ENCODE peak calls at places on chromosomes 5 and 9, in ten cellular contexts. Z is IMR-90, Q is body of pancreas, L is A549, A is bronchial epithelial cell, S is tibial nerve, D is spleen, Y is coronary artery, W is foreskin fibroblast, I is heart left ventricle. V is an unnamed sample.

GRCh38 chr5:9716838-9717281 is 86.7 kb upstream of the TAS2R1 start:
- DNase-seq in Y (no peak), Z (peak), W (peak), Q (no peak), S (no peak), I (no peak), A (peak), L (no peak), D (no peak), V (peak)

GRCh38 chr9:16730162-16730561 is 140.3 kb downstream of the BNC2 start:
- DNase-seq in D (no peak), W (no peak), I (no peak), Q (no peak), S (no peak), L (no peak), Z (no peak), A (no peak), Y (no peak), V (no peak)

GRCh38 chr5:8429778-8430758 is 561.1 kb downstream of the MTRR start:
- DNase-seq in D (no peak), S (no peak), I (no peak), Q (no peak), A (no peak), Y (no peak), L (no peak), Z (no peak), W (no peak), V (no peak)

GRCh38 chr5:169861433-169861832 is 118.9 kb downstream of the INSYN2B start:
- DNase-seq in A (no peak), Z (peak), Q (no peak), I (no peak), D (no peak), W (no peak), L (no peak), Y (no peak), S (no peak), V (no peak)

GRCh38 chr9:104078596-104078995 is 15.5 kb upstream of the SMC2 start:
- DNase-seq in S (no peak), Z (no peak), L (no peak), A (no peak), Q (no peak), D (no peak), I (no peak), W (no peak), Y (no peak), V (no peak)

GRCh38 chr5:95403996-95404395 is 12.8 kb downstream of the FAM81B start:
- DNase-seq in D (no peak), S (no peak), Z (no peak), W (no peak), L (no peak), Y (no peak), Q (no peak), A (peak), I (no peak), V (no peak)

GRCh38 chr5:41156739-41157138 is 56.6 kb downstream of the C6 start:
- DNase-seq in A (peak), S (no peak), Q (no peak), D (no peak), L (no peak), W (peak), I (no peak), Y (no peak), Z (peak), V (peak)

GRCh38 chr5:178314066-178314660 is 81.6 kb upstream of the PHYKPL start:
- DNase-seq in L (no peak), S (no peak), W (no peak), I (no peak), Y (peak), D (peak), A (no peak), Z (no peak), Q (no peak), V (no peak)

GRCh38 chr9:13388157-13388556 is 108.7 kb upstream of the MPDZ start:
- DNase-seq in L (no peak), Q (no peak), W (peak), I (peak), Y (no peak), S (no peak), Z (no peak), A (no peak), D (no peak), V (peak)

GRCh38 chr5:91132552-91132951 is 250.6 kb downstream of the ARRDC3 start:
- DNase-seq in D (no peak), S (no peak), A (peak), L (no peak), I (no peak), W (no peak), Z (no peak), Y (no peak), Q (no peak), V (no peak)

GRCh38 chr5:145981612-145982571 is 45.5 kb downstream of the SH3RF2 start:
- DNase-seq in D (no peak), Q (no peak), A (peak), Z (no peak), Y (no peak), W (no peak), I (no peak), S (no peak), L (no peak), V (no peak)

GRCh38 chr9:93301291-93301811 is 117.4 kb downstream of the WNK2 start:
- DNase-seq in A (no peak), I (no peak), Z (no peak), D (peak), L (no peak), W (no peak), Y (peak), Q (peak), S (no peak), V (no peak)

GRCh38 chr9:13295556-13295955 is 16.1 kb upstream of the MPDZ start:
- DNase-seq in A (peak), D (no peak), Y (no peak), Z (no peak), Q (no peak), I (no peak), L (no peak), S (no peak), W (no peak), V (no peak)

GRCh38 chr5:134468921-134469400 is 56.5 kb upstream of the JADE2 start:
- DNase-seq in A (no peak), Y (no peak), Z (no peak), S (no peak), Q (no peak), L (no peak), I (no peak), W (no peak), D (peak), V (no peak)

GRCh38 chr5:71586052-71586940 is 844 bp upstream of the MCCC2 start:
- DNase-seq in A (no peak), Y (no peak), S (no peak), D (no peak), L (no peak), I (no peak), Q (no peak), Z (peak), W (no peak), V (no peak)

GRCh38 chr9:136018257-136019031 is 57.3 kb upstream of the UBAC1 start:
- DNase-seq in I (no peak), Y (no peak), L (no peak), D (peak), W (no peak), Z (no peak), A (no peak), Q (peak), S (no peak), V (no peak)

GRCh38 chr9:81759680-81760215 is 70.4 kb upstream of the TLE1 start:
- DNase-seq in A (peak), D (no peak), S (no peak), Y (no peak), W (peak), Q (no peak), I (no peak), Z (peak), L (peak), V (peak)

GRCh38 chr5:16656561-16657191 is 39.9 kb upstream of the RETREG1 start:
- DNase-seq in S (peak), W (peak), D (no peak), A (peak), Y (no peak), I (no peak), Z (no peak), L (no peak), Q (no peak), V (peak)

GRCh38 chr5:61304611-61305369 is 27.3 kb upstream of the ZSWIM6 start:
- DNase-seq in L (peak), Q (no peak), A (peak), Y (no peak), S (no peak), W (peak), I (no peak), Z (peak), D (no peak), V (peak)

GRCh38 chr5:177357459-177358332 is at the start of gene RGS14:
- DNase-seq in Z (peak), W (no peak), S (peak), Q (no peak), L (no peak), I (no peak), A (peak), Y (no peak), D (peak), V (peak)

GRCh38 chr5:1502046-1502736 is 21.6 kb downstream of the LPCAT1 start:
- DNase-seq in Q (no peak), Y (no peak), L (no peak), D (peak), W (no peak), S (no peak), Z (no peak), I (peak), A (no peak), V (no peak)

GRCh38 chr5:134114886-134115805 is 665 bp downstream of the TCF7 start:
- DNase-seq in Q (peak), I (no peak), W (no peak), Y (no peak), A (no peak), Z (no peak), L (peak), D (peak), S (no peak), V (no peak)

DNA sequence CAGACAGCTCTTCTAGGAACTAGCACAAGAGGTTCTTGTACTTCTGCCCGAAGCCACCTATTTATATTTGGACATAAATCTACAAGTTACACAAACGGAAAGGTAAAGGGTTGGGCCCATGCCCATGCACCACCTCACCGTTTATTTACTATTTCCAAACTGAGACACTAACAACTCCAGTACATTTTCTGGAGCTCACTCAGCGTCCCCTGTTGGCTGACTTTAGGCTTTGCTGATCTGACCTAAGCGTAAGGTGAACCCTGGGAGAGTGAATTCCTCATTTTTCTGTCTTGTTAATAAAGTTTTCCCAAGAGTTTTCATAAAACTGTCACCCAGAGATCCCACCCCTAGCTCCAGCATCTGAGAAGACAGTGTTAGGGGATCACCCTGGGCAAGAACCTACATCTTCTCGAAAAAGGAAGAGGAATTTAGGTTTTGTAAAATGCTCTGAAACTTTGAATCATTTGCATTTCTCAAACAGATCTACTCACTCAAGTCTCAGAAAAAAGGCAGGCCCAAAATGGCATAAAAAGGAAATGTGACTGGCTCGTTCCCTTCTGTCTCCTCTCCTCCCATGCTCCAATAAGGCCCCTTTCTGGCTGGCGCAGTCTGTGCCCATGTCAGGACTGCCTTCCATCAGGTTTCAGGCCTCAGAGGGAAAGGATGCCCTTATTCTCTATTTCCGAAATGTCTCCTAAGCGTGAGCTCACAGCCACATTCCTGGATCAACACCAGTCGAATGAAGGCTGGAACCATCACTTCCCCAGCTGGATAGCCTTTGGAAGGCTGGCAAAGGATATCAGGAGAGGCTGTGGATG is 201.3 kb downstream of the FANCC start:
- DNase-seq in Z (no peak), S (no peak), I (no peak), D (no peak), W (no peak), A (peak), L (no peak), Y (no peak), Q (peak), V (no peak)
- TF ChIP-seq CTCF in Z (no peak), S (no peak), I (peak), D (no peak), W (no peak), A (peak), L (peak), Y (peak), Q (peak), V (peak)

GRCh38 chr9:77019810-77020437 is 469 bp downstream of the FOXB2 start:
- DNase-seq in Q (no peak), Y (no peak), A (no peak), W (no peak), I (no peak), L (no peak), S (no peak), D (no peak), Z (no peak), V (no peak)

GRCh38 chr9:77021928-77022782 is 2.7 kb downstream of the FOXB2 start:
- DNase-seq in I (no peak), A (no peak), L (no peak), Y (no peak), Z (no peak), D (no peak), Q (no peak), W (no peak), S (no peak), V (no peak)

GRCh38 chr9:77022783-77023440 is 3.5 kb downstream of the FOXB2 start:
- DNase-seq in A (no peak), L (no peak), W (no peak), S (no peak), Z (no peak), I (no peak), Q (no peak), D (no peak), Y (no peak), V (no peak)

GRCh38 chr9:77020438-77021264 is 1.2 kb downstream of the FOXB2 start:
- DNase-seq in A (no peak), Y (no peak), I (no peak), Z (no peak), W (no peak), D (no peak), S (no peak), L (no peak), Q (no peak), V (no peak)

GRCh38 chr9:77021289-77021927 is 2.0 kb downstream of the FOXB2 start:
- DNase-seq in S (no peak), Q (no peak), Z (no peak), I (no peak), L (no peak), W (no peak), D (no peak), A (no peak), Y (no peak), V (peak)
- H3K4me3 ChIP-seq in S (no peak), Q (no peak), Z (no peak), I (no peak), L (no peak), W (no peak), D (no peak), A (no peak), Y (peak), V (no peak)

GRCh38 chr5:126776499-126777256 is at the start of gene LMNB1:
- DNase-seq in Z (peak), S (peak), Y (peak), I (peak), W (peak), A (peak), Q (peak), L (peak), D (peak), V (peak)
- TF ChIP-seq CTCF in Z (no peak), S (no peak), Y (no peak), I (no peak), W (no peak), A (no peak), Q (peak), L (no peak), D (peak), V (no peak)

GRCh38 chr9:35562895-35563746 is 41.9 kb upstream of the TESK1 start:
- DNase-seq in I (no peak), A (peak), D (no peak), Q (no peak), S (no peak), Z (no peak), W (no peak), L (no peak), Y (peak), V (no peak)
- H3K4me3 ChIP-seq in I (no peak), A (no peak), D (no peak), Q (no peak), S (no peak), Z (no peak), W (no peak), L (no peak), Y (peak), V (no peak)

GRCh38 chr5:79966479-79966878 is 24.6 kb downstream of the MTX3 start:
- DNase-seq in L (no peak), Y (no peak), Z (no peak), A (no peak), Q (no peak), D (no peak), S (no peak), W (no peak), I (no peak), V (no peak)

GRCh38 chr5:79975422-79975821 is 15.6 kb downstream of the MTX3 start:
- DNase-seq in W (no peak), A (no peak), Y (no peak), D (no peak), S (no peak), Z (no peak), L (no peak), I (no peak), Q (no peak), V (no peak)

GRCh38 chr5:79974896-79975295 is 16.2 kb downstream of the MTX3 start:
- DNase-seq in W (peak), I (no peak), A (peak), L (no peak), S (no peak), Z (peak), Y (no peak), D (no peak), Q (no peak), V (peak)

GRCh38 chr5:79973511-79973910 is 17.6 kb downstream of the MTX3 start:
- DNase-seq in A (no peak), S (no peak), D (no peak), Y (no peak), I (no peak), Z (no peak), Q (no peak), L (no peak), W (no peak), V (no peak)

GRCh38 chr5:79971156-79971555 is 19.9 kb downstream of the MTX3 start:
- DNase-seq in W (peak), D (no peak), Z (peak), I (no peak), A (peak), Y (no peak), L (no peak), S (no peak), Q (no peak), V (peak)
- TF ChIP-seq CTCF in W (no peak), D (no peak), Z (no peak), I (no peak), A (no peak), Y (no peak), L (no peak), S (no peak), Q (no peak), V (no peak)

GRCh38 chr9:127852829-127853228 is 1.6 kb downstream of the ENG start:
- DNase-seq in D (no peak), S (no peak), Q (no peak), I (no peak), L (no peak), W (no peak), Z (no peak), Y (no peak), A (no peak), V (no peak)
- H3K4me3 ChIP-seq in D (peak), S (no peak), Q (no peak), I (peak), L (no peak), W (peak), Z (peak), Y (peak), A (no peak), V (peak)

GRCh38 chr5:125463441-125464092 is 717.1 kb upstream of the ZNF608 start:
- DNase-seq in A (no peak), Z (peak), S (no peak), I (no peak), W (no peak), Y (no peak), L (no peak), Q (no peak), D (no peak), V (peak)
- TF ChIP-seq CTCF in A (no peak), Z (no peak), S (no peak), I (no peak), W (no peak), Y (no peak), L (no peak), Q (no peak), D (no peak), V (no peak)

GRCh38 chr9:131103535-131103934 is 7.2 kb downstream of the AIF1L start:
- DNase-seq in Q (no peak), S (no peak), L (no peak), A (no peak), Z (no peak), I (no peak), D (no peak), W (no peak), Y (no peak), V (no peak)
- H3K4me3 ChIP-seq in Q (no peak), S (no peak), L (no peak), A (no peak), Z (no peak), I (no peak), D (no peak), W (no peak), Y (no peak), V (no peak)

GRCh38 chr9:306907-307306 is 92.2 kb downstream of the DOCK8 start:
- DNase-seq in Q (peak), I (no peak), A (no peak), L (no peak), S (peak), W (no peak), Y (no peak), Z (no peak), D (no peak), V (no peak)
- TF ChIP-seq CTCF in Q (peak), I (no peak), A (no peak), L (peak), S (no peak), W (no peak), Y (no peak), Z (no peak), D (peak), V (no peak)

DNA sequence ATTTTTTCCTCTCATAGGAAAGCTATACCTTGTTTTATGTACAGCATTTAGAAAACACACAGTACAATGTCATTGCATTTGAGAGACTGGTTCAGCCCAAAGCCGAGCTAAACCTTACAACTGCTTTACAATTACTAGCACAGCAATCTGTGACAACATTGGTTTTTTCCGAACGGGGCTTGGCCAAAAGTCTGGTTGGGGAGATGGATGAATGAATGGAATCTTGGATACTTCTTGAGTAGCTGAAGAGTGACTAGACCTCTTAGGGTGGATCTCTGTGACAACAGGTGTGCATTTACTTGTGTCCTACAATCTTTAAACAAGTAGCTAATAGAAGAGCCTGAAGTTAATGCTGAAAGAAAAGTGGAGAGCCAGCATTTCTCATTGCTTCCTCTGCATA is 1.2 kb downstream of the SGCD start:
- DNase-seq in Z (peak), L (no peak), W (no peak), S (no peak), I (no peak), Q (no peak), Y (no peak), D (no peak), A (no peak), V (no peak)
- H3K4me3 ChIP-seq in Z (peak), L (peak), W (peak), S (no peak), I (peak), Q (no peak), Y (peak), D (no peak), A (no peak), V (no peak)

V was measured in astrocyte of the spinal cord.